ENCODE peak calls at places on chromosomes 1 and 21, in six cellular contexts. E is K562, Q is upper lobe of left lung, P is Panc1, U is HepG2, O is GM12878. F is an unnamed sample.

GRCh38 chr1:92877081-92877711 is 45.4 kb downstream of the RPL5 start:
- ATAC-seq in E (no peak), Q (no peak), P (no peak), U (no peak), O (no peak), F (no peak)

GRCh38 chr1:41024953-41025352 is 3.4 kb upstream of the SLFNL1 start:
- ATAC-seq in E (peak; percentile 3), Q (no peak), P (no peak), U (peak; percentile 7), O (no peak), F (no peak)

GRCh38 chr1:201221201-201221846 is 30.7 kb downstream of the IGFN1 start:
- ATAC-seq in E (no peak), Q (no peak), P (no peak), U (no peak), O (no peak), F (no peak)

GRCh38 chr1:61277129-61277801 is 194.9 kb downstream of the NFIA start:
- ATAC-seq in E (no peak), Q (no peak), P (no peak), U (no peak), O (no peak), F (peak; percentile 27)

GRCh38 chr1:94739521-94740061 is 80.6 kb upstream of the SLC44A3 start:
- ATAC-seq in E (no peak), Q (no peak), P (no peak), U (no peak), O (no peak), F (peak; percentile 8)

GRCh38 chr1:119805247-119805646 is 6.0 kb downstream of the REG4 start:
- ATAC-seq in E (no peak), Q (no peak), P (no peak), U (no peak), O (no peak), F (no peak)

GRCh38 chr1:57616906-57617305 is 193.0 kb upstream of the DAB1 start:
- ATAC-seq in E (no peak), Q (no peak), P (no peak), U (no peak), O (no peak), F (no peak)

GRCh38 chr1:114002492-114003290 is 23.4 kb downstream of the OLFML3 start:
- ATAC-seq in E (no peak), Q (no peak), P (no peak), U (peak; percentile 70), O (no peak), F (peak; percentile 47)

GRCh38 chr1:155981266-155982088 is 3.1 kb upstream of the ARHGEF2 start:
- ATAC-seq in E (peak; percentile 20), Q (peak; percentile 42), P (no peak), U (peak; percentile 63), O (peak; percentile 41), F (peak; percentile 51)

GRCh38 chr1:246333855-246334254 is 173.2 kb downstream of the SMYD3 start:
- ATAC-seq in E (no peak), Q (no peak), P (no peak), U (no peak), O (peak; percentile 27), F (no peak)

GRCh38 chr1:99645699-99646531 is at the start of gene PALMD:
- ATAC-seq in E (peak; percentile 73), Q (peak; percentile 76), P (peak; percentile 65), U (peak; percentile 89), O (peak; percentile 54), F (peak; percentile 28)

GRCh38 chr1:160539896-160540858 is 17.1 kb upstream of the SLAMF6 start:
- ATAC-seq in E (peak; percentile 95), Q (peak; percentile 73), P (no peak), U (peak; percentile 64), O (peak; percentile 95), F (no peak)

GRCh38 chr1:66330711-66331110 is 203.2 kb upstream of the SGIP1 start:
- ATAC-seq in E (no peak), Q (no peak), P (no peak), U (no peak), O (peak; percentile 0), F (no peak)

GRCh38 chr1:24779689-24780464 is 34.6 kb downstream of the CLIC4 start:
- ATAC-seq in E (no peak), Q (no peak), P (no peak), U (no peak), O (no peak), F (no peak)

GRCh38 chr1:180382326-180383115 is 119.9 kb downstream of the ACBD6 start:
- ATAC-seq in E (no peak), Q (no peak), P (no peak), U (no peak), O (no peak), F (no peak)

GRCh38 chr1:226044514-226045132 is 17.9 kb upstream of the H3-3A start:
- ATAC-seq in E (no peak), Q (no peak), P (no peak), U (no peak), O (no peak), F (no peak)

GRCh38 chr1:180282401-180282800 is 52.3 kb downstream of the LHX4 start:
- ATAC-seq in E (peak; percentile 71), Q (no peak), P (no peak), U (no peak), O (no peak), F (no peak)

GRCh38 chr1:3367376-3367775 is 87.1 kb upstream of the ARHGEF16 start:
- ATAC-seq in E (no peak), Q (no peak), P (no peak), U (no peak), O (no peak), F (no peak)

GRCh38 chr1:40838045-40838979 is 23.9 kb downstream of the CITED4 start:
- ATAC-seq in E (no peak), Q (no peak), P (peak; percentile 18), U (no peak), O (no peak), F (no peak)

GRCh38 chr1:196393742-196394141 is 214.5 kb downstream of the KCNT2 start:
- ATAC-seq in E (no peak), Q (no peak), P (no peak), U (no peak), O (no peak), F (peak; percentile 43)

DNA sequence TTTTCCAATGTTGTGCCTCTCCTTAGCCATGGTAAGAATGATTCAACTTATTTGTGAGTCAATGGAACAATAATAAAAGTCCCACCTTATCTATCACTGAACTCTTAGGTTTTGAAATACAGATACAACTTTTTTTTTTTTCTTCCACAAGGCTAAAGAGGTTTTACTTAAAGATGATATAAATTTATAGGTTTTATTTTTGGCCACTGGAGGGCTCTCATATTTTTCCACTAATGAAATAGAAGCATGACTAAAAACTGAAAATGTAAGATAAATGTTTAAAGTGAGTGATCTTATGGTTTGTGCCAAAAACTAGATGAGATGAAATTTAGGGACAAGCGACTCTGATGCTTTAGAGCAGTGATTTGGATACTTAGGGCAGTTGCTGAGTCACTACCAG is 499.0 kb downstream of the NUF2 start:
- ATAC-seq in E (no peak), Q (no peak), P (no peak), U (no peak), O (peak; percentile 15), F (no peak)
- TF ChIP-seq POLR2AphosphoS5 in E (no peak), Q (no peak), P (no peak), U (no peak), O (no peak), F (no peak)

GRCh38 chr1:214418380-214418779 is 133.0 kb downstream of the PTPN14 start:
- ATAC-seq in E (no peak), Q (no peak), P (peak; percentile 17), U (no peak), O (peak; percentile 58), F (no peak)

GRCh38 chr1:214415131-214415530 is 134.2 kb downstream of the SMYD2 start:
- ATAC-seq in E (no peak), Q (no peak), P (no peak), U (no peak), O (peak; percentile 22), F (no peak)

GRCh38 chr1:214414691-214415090 is 133.7 kb downstream of the SMYD2 start:
- ATAC-seq in E (no peak), Q (no peak), P (no peak), U (peak; percentile 72), O (peak; percentile 25), F (peak; percentile 21)

GRCh38 chr1:214417545-214418210 is 133.7 kb downstream of the PTPN14 start:
- ATAC-seq in E (no peak), Q (no peak), P (peak; percentile 16), U (no peak), O (peak; percentile 11), F (peak; percentile 22)

GRCh38 chr1:214416417-214417212 is 134.8 kb downstream of the PTPN14 start:
- ATAC-seq in E (no peak), Q (no peak), P (no peak), U (no peak), O (no peak), F (no peak)
- H3K27ac ChIP-seq in E (no peak overlapping the region), Q (no peak overlapping the region), P (peak overlapping the region; percentile 70), U (no peak overlapping the region), O (no peak overlapping the region), F (peak overlapping the region; percentile 33)

DNA sequence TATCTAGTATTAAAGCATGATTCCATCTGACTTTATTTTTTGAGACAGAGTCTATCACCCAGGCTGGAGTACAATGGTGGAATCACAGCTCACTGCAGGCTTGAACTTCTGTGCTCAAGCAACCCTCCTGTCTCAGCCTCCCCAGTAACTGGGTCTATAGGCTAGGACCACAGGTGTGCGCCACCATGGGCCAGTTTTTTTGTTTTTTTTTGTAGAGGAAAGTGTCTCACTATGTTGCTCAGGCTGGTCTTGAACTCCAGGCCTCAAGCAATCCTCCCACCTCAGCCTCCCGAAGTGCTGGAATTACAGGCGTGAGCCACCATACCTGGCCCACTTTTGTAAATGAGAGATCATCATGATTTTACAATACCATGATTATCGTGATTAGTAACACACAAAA is 9.2 kb downstream of the PPP1R15B start:
- ATAC-seq in E (peak; percentile 17), Q (no peak), P (no peak), U (no peak), O (peak; percentile 10), F (no peak)
- H3K36me3 ChIP-seq in E (peaks cover 79% of the 10 kb centered on the region), Q (peaks cover 32% of the 10 kb centered on the region), P (peaks cover 32% of the 10 kb centered on the region), U (peaks cover 5% of the 10 kb centered on the region), O (peaks cover 26% of the 10 kb centered on the region), F (peaks cover 73% of the 10 kb centered on the region)

GRCh38 chr21:41530366-41530765 is 22.4 kb upstream of the TMPRSS2 start:
- ATAC-seq in E (no peak), Q (no peak), P (no peak), U (no peak), O (no peak), F (no peak)

GRCh38 chr21:41537356-41537755 is 29.4 kb upstream of the TMPRSS2 start:
- ATAC-seq in E (no peak), Q (no peak), P (no peak), U (no peak), O (no peak), F (no peak)

GRCh38 chr21:41536827-41537103 is 28.8 kb upstream of the TMPRSS2 start:
- ATAC-seq in E (no peak), Q (no peak), P (no peak), U (peak; percentile 53), O (no peak), F (no peak)

DNA sequence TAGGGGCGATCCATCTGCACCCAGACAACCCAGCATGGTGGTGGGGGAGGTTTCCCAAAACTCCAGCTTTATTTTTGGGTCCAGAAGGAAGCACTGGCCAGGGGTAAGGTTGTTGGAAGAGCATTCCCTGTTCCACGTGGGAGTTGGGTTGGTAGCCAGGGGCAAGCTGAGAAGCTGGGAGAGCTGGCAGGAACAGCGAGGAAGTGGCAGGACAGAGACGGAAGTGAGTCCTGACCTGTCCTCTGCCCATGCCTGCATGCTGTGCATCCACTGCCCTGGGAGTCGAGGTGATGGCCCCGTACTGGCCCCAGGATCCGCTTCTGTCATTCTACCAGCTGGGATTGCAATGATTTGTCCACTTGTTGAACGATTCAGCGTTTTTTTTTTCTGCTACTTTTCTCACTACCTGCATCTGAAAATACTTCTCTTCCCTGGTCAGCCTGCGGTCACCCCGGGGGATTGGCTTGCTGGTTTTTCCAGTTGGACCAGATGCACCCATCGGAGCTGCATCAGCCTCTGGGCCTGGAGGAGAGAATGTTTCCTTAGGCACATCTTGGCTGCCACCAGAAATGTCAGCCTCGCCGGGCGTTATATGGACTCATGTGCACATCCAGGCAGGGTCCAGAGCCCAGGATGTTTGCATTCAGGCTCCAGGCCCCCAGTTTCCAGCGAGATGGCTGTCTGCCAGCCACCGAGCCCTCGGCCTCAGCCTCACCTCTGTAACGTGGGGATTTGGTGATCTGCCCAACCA is 28.3 kb upstream of the TMPRSS2 start:
- ATAC-seq in E (no peak), Q (peak; percentile 71), P (peak; percentile 17), U (peak; percentile 56), O (no peak), F (no peak)
- TF ChIP-seq POLR2AphosphoS5 in E (no peak), Q (no peak), P (no peak), U (no peak), O (no peak), F (no peak)